ENCODE peak calls at places on chromosomes 7 and 10, in six cellular contexts. Q is heart right ventricle, U is AG04450, P is endothelial cell, V is transverse colon, N is neural crest cell. H is an unnamed sample.

GRCh38 chr7:90708841-90709317 is 112.8 kb downstream of the CDK14 start:
- DNase-seq in N (peak), P (peak), U (no peak), V (peak), Q (no peak), H (peak)

GRCh38 chr10:47095211-47095610 is 184.0 kb downstream of the PTPN20 start:
- DNase-seq in U (no peak), N (no peak), P (no peak), Q (no peak), V (no peak), H (no peak)

GRCh38 chr10:113822174-113822573 is 31.7 kb downstream of the DCLRE1A start:
- DNase-seq in U (no peak), Q (no peak), N (no peak), P (no peak), V (no peak), H (no peak)

GRCh38 chr7:47300472-47301021 is 281.4 kb downstream of the TNS3 start:
- DNase-seq in Q (no peak), U (no peak), P (no peak), V (no peak), N (no peak), H (no peak)

GRCh38 chr10:127740596-127740995 is 3.6 kb downstream of the FOXI2 start:
- DNase-seq in Q (no peak), U (no peak), V (no peak), P (no peak), N (no peak), H (no peak)

GRCh38 chr7:127392182-127392565 is 334 bp downstream of the ZNF800 start:
- DNase-seq in P (peak), V (peak), Q (no peak), N (peak), U (no peak), H (peak)

GRCh38 chr7:128937647-128938523 is at the start of gene IRF5:
- DNase-seq in U (no peak), P (no peak), V (peak), Q (peak), N (no peak), H (peak)

GRCh38 chr10:27461312-27461711 is 42.8 kb upstream of the RAB18 start:
- DNase-seq in Q (no peak), P (no peak), V (no peak), N (no peak), U (no peak), H (no peak)

GRCh38 chr10:70493660-70494234 is 15.2 kb downstream of the PALD1 start:
- DNase-seq in U (no peak), P (peak), V (peak), N (peak), Q (no peak), H (no peak)

GRCh38 chr10:113961261-113961938 is 82.3 kb upstream of the ADRB1 start:
- DNase-seq in U (no peak), P (no peak), N (no peak), V (peak), Q (no peak), H (no peak)

GRCh38 chr10:18860591-18861205 is 187.9 kb upstream of the MALRD1 start:
- DNase-seq in U (no peak), Q (no peak), V (no peak), P (no peak), N (no peak), H (no peak)

GRCh38 chr7:31603076-31603475 is 83.9 kb upstream of the PPP1R17 start:
- DNase-seq in P (no peak), N (no peak), V (no peak), U (no peak), Q (no peak), H (no peak)

GRCh38 chr7:98107313-98107691 is 640 bp downstream of the LMTK2 start:
- DNase-seq in N (no peak), P (peak), V (peak), Q (no peak), U (no peak), H (peak)

GRCh38 chr10:79982486-79982800 is 33.5 kb upstream of the SFTPD start:
- DNase-seq in U (no peak), V (no peak), Q (no peak), N (no peak), P (no peak), H (no peak)

GRCh38 chr10:77907900-77908717 is 18.4 kb downstream of the DLG5 start:
- DNase-seq in P (no peak), V (no peak), Q (no peak), N (no peak), U (no peak), H (peak)

GRCh38 chr10:132319853-132320669 is 11.9 kb upstream of the LRRC27 start:
- DNase-seq in N (no peak), V (no peak), Q (no peak), U (peak), P (no peak), H (peak)

GRCh38 chr10:16639457-16639856 is 117.8 kb upstream of the C1QL3 start:
- DNase-seq in Q (no peak), P (no peak), U (no peak), N (no peak), V (no peak), H (no peak)

GRCh38 chr10:93072713-93073538 is 767 bp upstream of the CYP26A1 start:
- DNase-seq in N (no peak), Q (no peak), U (no peak), P (no peak), V (no peak), H (peak)

GRCh38 chr7:41134242-41134872 is 568.5 kb downstream of the INHBA start:
- DNase-seq in N (no peak), P (no peak), U (no peak), Q (no peak), V (no peak), H (no peak)

GRCh38 chr10:1170867-1171180 is 114.6 kb downstream of the WDR37 start:
- DNase-seq in N (no peak), V (no peak), Q (no peak), P (no peak), U (no peak), H (no peak)

GRCh38 chr10:119928411-119928810 is 35.9 kb downstream of the SEC23IP start:
- DNase-seq in V (no peak), Q (no peak), N (no peak), U (no peak), P (no peak), H (no peak)

GRCh38 chr7:157555308-157555707 is 218.5 kb downstream of the DNAJB6 start:
- DNase-seq in P (no peak), N (no peak), V (peak), U (no peak), Q (no peak), H (peak)

GRCh38 chr7:133741703-133742102 is 385.4 kb upstream of the LRGUK start:
- DNase-seq in U (no peak), N (no peak), V (no peak), P (no peak), Q (no peak), H (no peak)

GRCh38 chr7:133744451-133744850 is 382.7 kb upstream of the LRGUK start:
- DNase-seq in Q (no peak), N (no peak), V (no peak), U (no peak), P (no peak), H (no peak)

GRCh38 chr7:133741078-133741477 is 386.1 kb upstream of the LRGUK start:
- DNase-seq in Q (no peak), P (no peak), V (no peak), N (no peak), U (no peak), H (no peak)

GRCh38 chr7:133739817-133740216 is 387.3 kb upstream of the LRGUK start:
- DNase-seq in P (no peak), N (no peak), U (no peak), Q (no peak), V (no peak), H (no peak)

DNA sequence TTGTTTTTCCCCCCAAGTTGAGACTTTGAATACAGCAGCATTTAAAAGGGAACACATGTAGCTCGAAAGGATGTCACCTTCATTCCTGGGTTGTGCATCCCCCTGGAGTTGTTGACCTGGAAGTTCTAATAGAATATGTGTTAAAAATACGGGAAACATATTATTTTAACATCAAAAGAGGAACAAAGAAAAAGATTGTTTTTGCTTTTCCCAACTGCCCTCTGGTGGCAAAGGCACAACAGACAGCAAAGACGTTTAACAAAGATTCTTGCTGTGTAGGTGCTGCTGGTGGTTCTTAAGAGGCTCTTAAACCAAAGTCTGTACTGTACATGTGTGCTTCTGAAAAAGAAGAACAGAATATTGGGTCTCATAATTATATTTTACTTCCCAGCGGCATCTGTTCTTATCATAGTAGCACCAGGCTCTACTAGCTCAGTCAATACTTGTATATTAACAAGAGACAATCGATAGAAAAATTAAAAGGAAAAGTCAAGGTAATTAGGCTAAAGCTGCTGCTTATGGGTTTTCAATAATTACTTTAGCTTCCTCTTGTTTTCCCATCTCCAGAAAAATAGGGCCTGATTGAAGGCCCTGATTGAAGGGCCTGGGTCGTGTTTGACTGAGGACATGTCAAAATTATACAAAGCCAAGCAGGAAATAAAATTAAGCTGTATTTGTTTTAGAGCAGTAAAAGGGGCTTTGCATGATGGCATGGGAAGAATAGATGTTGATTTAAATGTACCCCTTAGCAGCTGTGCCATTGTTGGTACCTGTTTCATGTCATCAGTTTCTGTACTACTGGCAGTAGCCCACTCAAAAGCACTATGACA is 384.2 kb upstream of the LRGUK start:
- DNase-seq in Q (no peak), N (peak), P (peak), V (no peak), U (no peak), H (peak)
- TF ChIP-seq CTCF in Q (peak), N (peak), P (peak), V (peak), U (peak), H (peak)

GRCh38 chr10:42830237-42830636 is 47.6 kb downstream of the BMS1 start:
- DNase-seq in P (no peak), V (no peak), U (no peak), Q (no peak), N (no peak), H (no peak)

DNA sequence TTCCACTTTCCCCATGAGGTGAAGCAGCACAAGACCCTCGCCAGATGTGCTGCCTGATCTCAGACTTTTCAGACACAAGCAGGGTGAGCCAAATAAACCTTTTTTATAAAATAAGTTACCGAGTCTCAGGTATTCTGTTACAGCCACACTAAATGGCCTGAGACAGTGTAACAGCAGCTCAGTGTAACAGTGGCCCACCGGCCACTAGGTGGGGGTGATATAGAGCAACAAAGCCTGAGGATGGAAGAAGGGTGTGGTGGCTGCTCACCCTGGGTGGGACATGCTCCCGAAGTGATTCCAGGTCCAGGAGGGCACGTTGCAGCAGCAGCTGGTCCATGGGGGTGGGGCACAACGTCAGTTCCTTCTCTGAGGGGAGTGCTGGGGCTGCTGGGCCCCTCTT is 44.6 kb downstream of the BMS1 start:
- DNase-seq in U (no peak), N (no peak), V (no peak), P (peak), Q (no peak), H (no peak)
- TF ChIP-seq CTCF in U (peak), N (peak), V (no peak), P (no peak), Q (no peak), H (no peak)

DNA sequence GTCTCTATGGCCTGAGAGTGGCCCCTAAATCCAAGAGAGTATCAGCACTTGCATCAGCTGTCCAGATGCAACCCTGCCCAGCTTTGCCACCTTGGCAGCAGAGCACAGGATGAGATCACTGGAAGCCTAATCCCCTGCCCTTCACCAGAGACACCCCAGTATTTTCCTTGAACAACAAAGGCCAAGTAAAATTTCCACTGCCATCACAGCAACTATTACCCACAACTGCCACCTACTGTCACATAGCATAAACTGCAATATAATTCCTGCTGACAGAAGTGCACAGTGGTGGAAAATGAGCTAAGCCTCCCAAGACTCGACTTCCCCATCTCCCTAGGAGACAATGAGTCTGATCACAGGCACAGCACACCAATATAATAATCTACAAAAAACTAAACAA is 462.8 kb upstream of the ZWINT start:
- DNase-seq in N (no peak), V (no peak), U (no peak), Q (no peak), P (no peak), H (peak)
- TF ChIP-seq CTCF in N (peak), V (peak), U (no peak), Q (no peak), P (peak), H (peak)

GRCh38 chr10:34547283-34547682 is 267.8 kb downstream of the PARD3 start:
- DNase-seq in N (no peak), V (no peak), Q (no peak), P (no peak), U (no peak), H (no peak)
- TF ChIP-seq CTCF in N (no peak), V (no peak), Q (no peak), P (no peak), U (no peak), H (no peak)

DNA sequence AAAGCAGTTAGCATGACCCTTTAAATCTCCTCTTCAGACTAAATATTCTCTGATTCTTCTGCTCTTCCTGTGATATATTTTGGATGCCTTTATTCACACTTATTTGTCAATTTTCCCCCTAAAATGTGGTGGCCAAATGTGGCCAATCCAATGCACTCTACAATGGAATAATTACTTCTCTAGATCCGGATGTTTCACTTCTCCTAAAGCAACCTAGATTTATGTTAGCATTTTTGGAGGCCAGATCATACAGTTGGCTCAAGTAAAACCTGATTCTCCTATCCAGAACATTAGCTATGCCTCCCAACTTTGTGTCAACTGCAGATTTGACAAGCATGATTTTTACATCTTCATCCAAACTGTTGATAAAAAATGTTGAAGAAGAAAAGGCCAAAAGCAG is 153.7 kb downstream of the CREB5 start:
- DNase-seq in U (no peak), P (no peak), V (no peak), Q (no peak), N (no peak), H (no peak)
- TF ChIP-seq CTCF in U (no peak), P (no peak), V (no peak), Q (no peak), N (no peak), H (no peak)